ENCODE peak calls at places on chromosomes 7 and 10, in seven cellular contexts. E is pancreas, D is GM20000, T is AG04450, Q is B cell, H is RWPE1, M is endothelial cell. I is an unnamed sample.

GRCh38 chr10:131824371-131825149 is 76.2 kb upstream of the PPP2R2D start:
- DNase-seq in E (no peak), D (no peak), T (no peak), Q (no peak), H (no peak), M (no peak), I (no peak)

GRCh38 chr10:58322072-58322834 is 12.6 kb upstream of the UBE2D1 start:
- DNase-seq in E (no peak), D (no peak), T (no peak), Q (peak), H (no peak), M (no peak), I (no peak)

GRCh38 chr7:40301486-40302065 is 166.8 kb downstream of the SUGCT start:
- DNase-seq in E (no peak), D (no peak), T (no peak), Q (no peak), H (no peak), M (no peak), I (no peak)

GRCh38 chr7:148738737-148739535 is 40.2 kb downstream of the CUL1 start:
- DNase-seq in E (no peak), D (no peak), T (no peak), Q (no peak), H (no peak), M (no peak), I (no peak)

GRCh38 chr7:85025312-85025756 is 161.5 kb downstream of the SEMA3D start:
- DNase-seq in E (peak), D (no peak), T (no peak), Q (no peak), H (peak), M (no peak), I (no peak)

GRCh38 chr10:123229927-123230630 is 75.9 kb downstream of the BUB3 start:
- DNase-seq in E (no peak), D (no peak), T (no peak), Q (no peak), H (peak), M (no peak), I (no peak)

GRCh38 chr7:106294334-106294733 is 9.6 kb upstream of the NAMPT start:
- DNase-seq in E (no peak), D (no peak), T (no peak), Q (no peak), H (no peak), M (no peak), I (no peak)

GRCh38 chr7:84393776-84394175 is 199.2 kb upstream of the SEMA3A start:
- DNase-seq in E (no peak), D (no peak), T (no peak), Q (no peak), H (no peak), M (no peak), I (no peak)

GRCh38 chr7:82288769-82289535 is 154.6 kb downstream of the CACNA2D1 start:
- DNase-seq in E (no peak), D (no peak), T (no peak), Q (no peak), H (no peak), M (no peak), I (no peak)

GRCh38 chr10:80444646-80445319 is 9.3 kb upstream of the TSPAN14 start:
- DNase-seq in E (peak), D (peak), T (no peak), Q (peak), H (peak), M (peak), I (peak)

GRCh38 chr7:85630904-85631582 is 444.2 kb upstream of the SEMA3D start:
- DNase-seq in E (no peak), D (no peak), T (no peak), Q (no peak), H (no peak), M (no peak), I (no peak)

GRCh38 chr10:21823617-21824016 is 179.9 kb downstream of the DNAJC1 start:
- DNase-seq in E (no peak), D (no peak), T (no peak), Q (no peak), H (no peak), M (no peak), I (no peak)

GRCh38 chr10:95474228-95475002 is 86.8 kb downstream of the SORBS1 start:
- DNase-seq in E (no peak), D (no peak), T (no peak), Q (no peak), H (peak), M (no peak), I (no peak)

GRCh38 chr7:114622189-114622588 is 207.6 kb downstream of the FOXP2 start:
- DNase-seq in E (no peak), D (no peak), T (no peak), Q (no peak), H (no peak), M (no peak), I (no peak)

GRCh38 chr10:102597131-102597891 is 47.0 kb upstream of the TRIM8 start:
- DNase-seq in E (no peak), D (no peak), T (no peak), Q (no peak), H (no peak), M (no peak), I (no peak)

GRCh38 chr7:73519867-73520672 is 2.0 kb downstream of the BAZ1B start:
- DNase-seq in E (peak), D (no peak), T (no peak), Q (no peak), H (no peak), M (no peak), I (no peak)

GRCh38 chr10:1846050-1846449 is 108.7 kb upstream of the ADARB2 start:
- DNase-seq in E (no peak), D (no peak), T (no peak), Q (no peak), H (no peak), M (no peak), I (no peak)

GRCh38 chr7:119944601-119944972 is 328.4 kb upstream of the KCND2 start:
- DNase-seq in E (no peak), D (no peak), T (no peak), Q (no peak), H (no peak), M (no peak), I (no peak)

GRCh38 chr10:18737841-18738240 is 78.6 kb downstream of the ARL5B start:
- DNase-seq in E (no peak), D (no peak), T (peak), Q (no peak), H (no peak), M (no peak), I (peak)

GRCh38 chr7:84291756-84292155 is 97.2 kb upstream of the SEMA3A start:
- DNase-seq in E (no peak), D (no peak), T (no peak), Q (no peak), H (no peak), M (no peak), I (no peak)

GRCh38 chr10:92123031-92123450 is 167.8 kb downstream of the CPEB3 start:
- DNase-seq in E (no peak), D (no peak), T (no peak), Q (no peak), H (peak), M (no peak), I (no peak)

GRCh38 chr7:12685550-12685949 is 1.9 kb upstream of the ARL4A start:
- DNase-seq in E (no peak), D (no peak), T (no peak), Q (peak), H (no peak), M (peak), I (no peak)

GRCh38 chr10:88979153-88979562 is 11.4 kb upstream of the FAS start:
- DNase-seq in E (no peak), D (no peak), T (no peak), Q (no peak), H (no peak), M (no peak), I (peak)

DNA sequence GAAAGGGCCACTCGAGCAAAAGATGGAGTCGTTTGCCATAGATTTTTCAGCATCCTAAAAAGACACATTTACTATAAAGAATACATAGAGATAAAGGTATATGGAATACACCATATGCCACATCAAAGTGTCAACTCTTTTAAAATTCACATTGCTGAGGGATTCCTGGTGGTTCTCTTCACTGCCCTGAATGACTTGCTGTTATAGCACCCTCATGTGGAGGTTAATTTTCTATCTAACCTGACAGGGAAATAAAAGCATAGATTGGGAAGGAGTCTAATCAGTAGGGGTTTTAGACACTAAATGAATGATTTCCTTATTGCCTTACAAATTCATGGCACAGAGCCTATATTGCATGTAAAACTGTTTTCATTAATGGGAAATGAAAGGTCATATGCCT is 25.9 kb downstream of the DNAH11 start:
- DNase-seq in E (no peak), D (peak), T (no peak), Q (peak), H (peak), M (no peak), I (no peak)
- TF ChIP-seq CTCF in E (no peak), D (no peak), T (no peak), Q (peak), H (no peak), M (no peak), I (no peak)

GRCh38 chr7:123070702-123071286 is 75.3 kb upstream of the TAS2R16 start:
- DNase-seq in E (no peak), D (peak), T (no peak), Q (no peak), H (no peak), M (no peak), I (no peak)
- TF ChIP-seq CTCF in E (no peak), D (peak), T (no peak), Q (no peak), H (peak), M (no peak), I (peak)

GRCh38 chr7:129373651-129374428 is 60.4 kb upstream of the STRIP2 start:
- DNase-seq in E (no peak), D (no peak), T (no peak), Q (no peak), H (no peak), M (no peak), I (no peak)

GRCh38 chr7:129370812-129371211 is 63.4 kb upstream of the STRIP2 start:
- DNase-seq in E (no peak), D (peak), T (no peak), Q (no peak), H (no peak), M (no peak), I (no peak)

GRCh38 chr7:129376778-129377700 is 57.2 kb upstream of the STRIP2 start:
- DNase-seq in E (no peak), D (peak), T (no peak), Q (no peak), H (peak), M (no peak), I (no peak)

GRCh38 chr7:129375221-129375938 is 58.9 kb upstream of the STRIP2 start:
- DNase-seq in E (no peak), D (no peak), T (no peak), Q (no peak), H (no peak), M (no peak), I (no peak)

DNA sequence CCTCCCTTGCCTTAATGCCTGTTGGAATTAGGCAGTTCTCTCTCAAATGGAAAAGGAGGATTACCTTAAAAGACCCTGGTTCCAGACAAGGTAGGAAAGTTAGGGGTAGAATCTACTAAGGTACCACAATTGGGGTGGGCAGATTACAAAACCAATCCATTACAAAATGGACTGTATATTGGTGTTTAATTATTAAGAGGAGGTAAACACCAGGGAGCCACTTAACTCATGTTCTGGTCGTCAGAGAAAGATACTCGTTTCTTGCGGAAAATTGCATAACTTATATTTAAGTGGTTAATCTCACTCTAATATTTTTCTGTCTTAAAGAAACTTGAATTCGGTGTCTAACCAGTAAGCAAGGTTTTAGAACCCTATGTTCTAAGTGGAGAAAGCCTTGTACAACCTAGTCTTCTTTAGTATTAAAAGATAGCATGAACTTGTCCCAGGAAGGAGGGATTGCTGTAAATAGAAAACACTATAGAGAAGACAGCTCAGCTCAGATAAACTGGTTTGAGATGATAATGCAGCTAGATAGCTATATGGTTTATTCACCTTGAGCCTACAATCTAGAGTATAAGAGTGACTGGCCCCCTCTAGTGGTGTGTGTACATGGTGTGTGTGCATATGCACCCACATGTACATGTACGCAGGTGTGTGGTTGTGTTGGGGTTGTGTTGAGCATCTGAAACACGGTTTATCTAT is 58.0 kb upstream of the STRIP2 start:
- DNase-seq in E (no peak), D (peak), T (no peak), Q (peak), H (peak), M (peak), I (no peak)
- TF ChIP-seq CTCF in E (peak), D (peak), T (peak), Q (peak), H (peak), M (peak), I (peak)

DNA sequence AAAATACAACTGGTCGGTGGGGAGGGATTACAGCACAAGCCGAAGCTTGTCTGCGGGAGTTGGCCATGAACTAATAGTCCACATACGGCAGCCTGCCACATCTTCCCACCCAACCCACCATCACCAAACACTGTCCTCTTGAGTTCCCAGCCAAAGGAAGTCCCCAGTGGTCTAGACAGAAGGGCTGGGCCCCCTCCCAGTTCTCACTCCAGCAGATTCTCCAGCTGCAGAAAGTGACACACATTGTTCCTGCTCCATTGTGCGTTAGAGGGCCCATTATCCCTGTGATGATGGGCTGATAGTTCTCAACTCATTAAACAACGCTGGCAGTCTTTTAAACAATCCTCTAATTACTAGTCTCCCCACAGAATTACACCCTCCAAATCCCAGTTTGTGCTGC is 148.0 kb downstream of the FGFR2 start:
- DNase-seq in E (no peak), D (no peak), T (no peak), Q (no peak), H (no peak), M (no peak), I (no peak)
- TF ChIP-seq CTCF in E (no peak), D (no peak), T (no peak), Q (no peak), H (no peak), M (no peak), I (no peak)

DNA sequence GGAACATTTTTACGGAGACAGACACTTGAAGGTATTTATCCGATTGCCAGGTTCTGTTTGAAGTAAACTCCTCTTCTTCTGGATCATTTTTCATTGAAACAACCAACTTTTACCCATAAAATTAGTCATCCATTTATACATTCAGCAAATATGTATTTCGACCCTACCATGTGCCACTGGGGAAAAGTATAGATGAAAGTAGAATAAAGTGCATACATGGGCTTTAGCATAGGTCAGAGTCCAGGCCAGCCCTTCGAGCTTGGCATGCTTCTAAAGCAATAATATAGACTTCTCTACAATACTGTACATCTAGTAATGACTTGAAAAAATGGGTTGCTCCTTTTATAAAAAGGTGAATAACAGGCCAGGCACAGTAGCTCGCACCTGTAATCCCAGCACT is 10.1 kb downstream of the SLC25A16 start:
- DNase-seq in E (no peak), D (no peak), T (no peak), Q (no peak), H (no peak), M (no peak), I (no peak)
- TF ChIP-seq CTCF in E (no peak), D (no peak), T (no peak), Q (no peak), H (no peak), M (no peak), I (no peak)

GRCh38 chr10:134743-135600 is at the start of gene ZMYND11:
- DNase-seq in E (peak), D (peak), T (no peak), Q (peak), H (peak), M (peak), I (peak)
- TF ChIP-seq CTCF in E (no peak), D (no peak), T (no peak), Q (no peak), H (peak), M (no peak), I (no peak)

DNA sequence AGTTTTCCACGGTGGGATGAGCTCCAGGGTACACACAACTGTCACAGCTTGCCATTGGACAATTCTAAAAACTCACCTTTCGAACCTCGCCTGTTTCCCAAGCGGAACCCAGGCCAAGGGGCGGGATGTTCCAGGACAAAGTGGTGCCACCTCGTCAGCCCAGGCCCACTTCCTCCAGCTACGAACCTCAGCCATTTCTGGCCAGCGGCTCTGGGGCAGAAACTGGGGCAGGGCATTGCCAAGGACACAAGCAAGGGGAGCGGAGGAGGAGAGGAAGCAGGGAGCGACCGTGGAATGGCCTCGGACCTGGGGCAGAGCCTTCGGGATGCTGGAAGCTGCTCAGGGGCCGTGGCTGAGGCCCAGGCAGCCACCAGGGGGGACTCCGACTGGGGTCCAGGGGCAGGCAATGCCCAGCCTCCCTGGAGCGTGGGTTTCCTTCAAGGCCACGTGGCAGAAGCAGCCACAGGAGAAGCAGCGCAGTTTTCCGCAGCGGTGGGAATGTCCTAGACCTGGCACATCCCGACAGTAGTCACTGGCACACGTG is 44.6 kb upstream of the INSIG1 start:
- DNase-seq in E (peak), D (no peak), T (no peak), Q (no peak), H (no peak), M (no peak), I (no peak)
- TF ChIP-seq CTCF in E (no peak), D (no peak), T (no peak), Q (no peak), H (no peak), M (no peak), I (no peak)

DNA sequence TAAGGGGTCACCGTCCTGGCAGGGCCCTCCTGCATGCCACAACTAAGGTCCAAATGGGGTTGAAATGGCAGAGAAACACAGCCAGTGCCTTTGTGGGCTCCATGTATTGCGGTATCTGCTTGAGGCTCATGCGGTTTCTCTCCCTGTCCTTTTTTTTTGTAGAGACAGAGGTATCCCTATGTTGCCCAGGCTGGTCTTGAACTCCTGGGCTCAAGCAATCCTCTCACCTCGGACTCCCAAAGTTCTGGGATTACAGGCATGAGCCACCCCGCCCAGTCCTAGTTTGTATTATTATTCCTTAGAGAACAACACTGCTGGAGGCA is 64.1 kb upstream of the WAPL start:
- DNase-seq in E (no peak), D (no peak), T (no peak), Q (no peak), H (no peak), M (no peak), I (no peak)
- TF ChIP-seq CTCF in E (no peak), D (no peak), T (no peak), Q (peak), H (peak), M (peak), I (no peak)

DNA sequence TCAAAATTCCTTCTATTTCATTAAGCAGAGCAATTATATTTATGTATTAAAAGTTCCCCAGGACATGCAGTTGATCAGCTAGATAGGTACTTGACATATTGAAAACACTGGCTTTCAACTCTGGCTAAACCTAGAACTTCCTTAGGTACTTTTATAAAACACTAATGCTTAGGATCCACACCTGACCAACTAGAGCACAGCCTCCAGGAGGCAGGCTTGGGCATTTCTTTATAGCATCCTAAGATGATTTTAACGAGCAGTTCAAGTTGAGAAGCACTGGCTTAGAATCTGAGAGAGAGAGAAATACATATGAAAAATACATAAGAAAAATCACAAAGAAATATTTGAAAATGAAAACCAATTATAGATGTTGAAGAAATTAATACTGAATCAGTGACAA is 20.8 kb downstream of the SLC26A5 start:
- DNase-seq in E (no peak), D (no peak), T (no peak), Q (no peak), H (no peak), M (no peak), I (no peak)
- TF ChIP-seq CTCF in E (no peak), D (no peak), T (no peak), Q (no peak), H (no peak), M (no peak), I (no peak)

GRCh38 chr10:125038637-125039036 is 96.7 kb downstream of the ZRANB1 start:
- DNase-seq in E (peak), D (no peak), T (no peak), Q (no peak), H (no peak), M (no peak), I (no peak)
- TF ChIP-seq CTCF in E (no peak), D (no peak), T (peak), Q (no peak), H (no peak), M (no peak), I (no peak)

I was measured in AG09319.